ENCODE peak calls at places on chromosomes 2 and 18, in ten cellular contexts. R, C, U, Y, Q, V, H, E, O and W are unnamed samples.

GRCh38 chr2:147173186-147173575 is 671.6 kb upstream of the ACVR2A start:
- DNase-seq in R (no peak), C (no peak), U (peak), Y (no peak), Q (no peak), V (peak), H (no peak), E (no peak), O (peak), W (no peak)

GRCh38 chr2:88400398-88400797 is 52.1 kb downstream of the FOXI3 start:
- DNase-seq in R (no peak), C (no peak), U (no peak), Y (no peak), Q (no peak), V (no peak), H (no peak), E (no peak), O (no peak), W (no peak)

GRCh38 chr2:186256540-186256939 is 229.5 kb upstream of the ZC3H15 start:
- DNase-seq in R (no peak), C (no peak), U (peak), Y (no peak), Q (peak), V (no peak), H (no peak), E (no peak), O (peak), W (no peak)

GRCh38 chr2:233892793-233893192 is 24.4 kb upstream of the TRPM8 start:
- DNase-seq in R (no peak), C (no peak), U (no peak), Y (no peak), Q (no peak), V (no peak), H (no peak), E (no peak), O (no peak), W (no peak)

GRCh38 chr18:34709631-34710429 is at the start of gene DTNA:
- DNase-seq in R (no peak), C (no peak), U (peak), Y (no peak), Q (no peak), V (peak), H (no peak), E (no peak), O (peak), W (no peak)

GRCh38 chr2:221461911-221462310 is 110.2 kb downstream of the EPHA4 start:
- DNase-seq in R (no peak), C (no peak), U (no peak), Y (no peak), Q (no peak), V (peak), H (no peak), E (no peak), O (no peak), W (no peak)

GRCh38 chr2:9982248-9982647 is 30.8 kb downstream of the GRHL1 start:
- DNase-seq in R (no peak), C (no peak), U (no peak), Y (no peak), Q (no peak), V (no peak), H (no peak), E (no peak), O (peak), W (no peak)

GRCh38 chr2:203122317-203122998 is 107.8 kb downstream of the NBEAL1 start:
- DNase-seq in R (no peak), C (no peak), U (peak), Y (peak), Q (no peak), V (no peak), H (no peak), E (no peak), O (peak), W (no peak)

GRCh38 chr2:54669677-54670484 is 53.6 kb upstream of the EML6 start:
- DNase-seq in R (no peak), C (no peak), U (no peak), Y (peak), Q (no peak), V (no peak), H (no peak), E (no peak), O (peak), W (no peak)

GRCh38 chr2:69781321-69782248 is 39.7 kb downstream of the ANXA4 start:
- DNase-seq in R (no peak), C (no peak), U (no peak), Y (peak), Q (no peak), V (no peak), H (no peak), E (no peak), O (no peak), W (no peak)

GRCh38 chr2:96737251-96737650 is 2.6 kb downstream of the LMAN2L start:
- DNase-seq in R (no peak), C (no peak), U (no peak), Y (no peak), Q (no peak), V (no peak), H (no peak), E (no peak), O (no peak), W (no peak)

GRCh38 chr2:202147775-202148174 is 74.7 kb downstream of the KIAA2012 start:
- DNase-seq in R (no peak), C (no peak), U (no peak), Y (no peak), Q (no peak), V (no peak), H (no peak), E (no peak), O (peak), W (no peak)

GRCh38 chr18:79805926-79806487 is 8.3 kb downstream of the KCNG2 start:
- DNase-seq in R (no peak), C (no peak), U (no peak), Y (no peak), Q (no peak), V (no peak), H (no peak), E (no peak), O (no peak), W (no peak)

GRCh38 chr2:203811491-203812221 is 55.9 kb upstream of the CTLA4 start:
- DNase-seq in R (peak), C (peak), U (peak), Y (no peak), Q (no peak), V (peak), H (peak), E (peak), O (peak), W (no peak)

GRCh38 chr2:98254504-98255059 is 91.7 kb upstream of the CNGA3 start:
- DNase-seq in R (no peak), C (no peak), U (no peak), Y (no peak), Q (no peak), V (no peak), H (no peak), E (no peak), O (no peak), W (no peak)

GRCh38 chr2:148725569-148725968 is 81.0 kb downstream of the EPC2 start:
- DNase-seq in R (no peak), C (no peak), U (no peak), Y (no peak), Q (no peak), V (no peak), H (no peak), E (no peak), O (no peak), W (no peak)

GRCh38 chr2:47277187-47277586 is 122.1 kb upstream of the STPG4 start:
- DNase-seq in R (no peak), C (no peak), U (no peak), Y (no peak), Q (no peak), V (no peak), H (no peak), E (no peak), O (no peak), W (no peak)

GRCh38 chr18:60892441-60892840 is 440.8 kb upstream of the CDH20 start:
- DNase-seq in R (no peak), C (no peak), U (no peak), Y (no peak), Q (no peak), V (no peak), H (no peak), E (no peak), O (peak), W (no peak)

GRCh38 chr18:10453885-10454772 is at the start of gene APCDD1:
- DNase-seq in R (no peak), C (peak), U (no peak), Y (peak), Q (no peak), V (no peak), H (no peak), E (no peak), O (peak), W (peak)

GRCh38 chr18:44723366-44723765 is 42.7 kb downstream of the SETBP1 start:
- DNase-seq in R (no peak), C (no peak), U (no peak), Y (no peak), Q (no peak), V (no peak), H (no peak), E (no peak), O (no peak), W (no peak)

GRCh38 chr2:47274054-47274779 is 119.1 kb upstream of the STPG4 start:
- DNase-seq in R (no peak), C (no peak), U (no peak), Y (no peak), Q (peak), V (peak), H (no peak), E (no peak), O (peak), W (no peak)

GRCh38 chr2:120670371-120670770 is 65.3 kb upstream of the GLI2 start:
- DNase-seq in R (no peak), C (no peak), U (no peak), Y (no peak), Q (no peak), V (no peak), H (no peak), E (no peak), O (no peak), W (no peak)

GRCh38 chr18:23453657-23454011 is 547 bp downstream of the RIOK3 start:
- DNase-seq in R (no peak), C (no peak), U (peak), Y (peak), Q (no peak), V (peak), H (no peak), E (no peak), O (peak), W (peak)

GRCh38 chr2:9206991-9207640 is 504 bp downstream of the ASAP2 start:
- DNase-seq in R (no peak), C (no peak), U (peak), Y (peak), Q (no peak), V (no peak), H (no peak), E (no peak), O (peak), W (no peak)

GRCh38 chr2:127065932-127066318 is 41.0 kb downstream of the BIN1 start:
- DNase-seq in R (no peak), C (no peak), U (no peak), Y (no peak), Q (no peak), V (no peak), H (no peak), E (no peak), O (no peak), W (no peak)

GRCh38 chr2:218852911-218853667 is 6.5 kb upstream of the WNT6 start:
- DNase-seq in R (peak), C (peak), U (peak), Y (peak), Q (no peak), V (no peak), H (peak), E (peak), O (peak), W (peak)

GRCh38 chr2:115160523-115161521 is 718.4 kb downstream of the DPP10 start:
- DNase-seq in R (no peak), C (no peak), U (no peak), Y (no peak), Q (no peak), V (no peak), H (no peak), E (no peak), O (no peak), W (no peak)

GRCh38 chr2:50840346-50841124 is 191.4 kb downstream of the NRXN1 start:
- DNase-seq in R (no peak), C (no peak), U (no peak), Y (no peak), Q (peak), V (no peak), H (no peak), E (no peak), O (no peak), W (no peak)

GRCh38 chr2:27051902-27052645 is 606 bp downstream of the AGBL5 start:
- DNase-seq in R (no peak), C (no peak), U (no peak), Y (peak), Q (no peak), V (no peak), H (peak), E (no peak), O (no peak), W (no peak)

GRCh38 chr18:44687421-44687820 is 6.7 kb downstream of the SETBP1 start:
- DNase-seq in R (no peak), C (no peak), U (no peak), Y (no peak), Q (no peak), V (no peak), H (no peak), E (no peak), O (no peak), W (no peak)

GRCh38 chr2:16281451-16282330 is 341.3 kb downstream of the MYCN start:
- DNase-seq in R (no peak), C (no peak), U (peak), Y (peak), Q (no peak), V (peak), H (no peak), E (no peak), O (peak), W (peak)

GRCh38 chr2:114925296-114926255 is 483.1 kb downstream of the DPP10 start:
- DNase-seq in R (no peak), C (no peak), U (no peak), Y (no peak), Q (no peak), V (no peak), H (no peak), E (no peak), O (no peak), W (no peak)

GRCh38 chr2:18446715-18447114 is 113.7 kb downstream of the RDH14 start:
- DNase-seq in R (no peak), C (no peak), U (no peak), Y (no peak), Q (no peak), V (no peak), H (no peak), E (no peak), O (peak), W (no peak)

GRCh38 chr2:66440011-66440542 is 5.2 kb downstream of the MEIS1 start:
- DNase-seq in R (no peak), C (no peak), U (peak), Y (no peak), Q (no peak), V (no peak), H (no peak), E (no peak), O (peak), W (no peak)

GRCh38 chr2:71785550-71785951 is 332.2 kb downstream of the DYSF start:
- DNase-seq in R (no peak), C (no peak), U (no peak), Y (no peak), Q (peak), V (no peak), H (no peak), E (no peak), O (no peak), W (no peak)

GRCh38 chr2:230650585-230651137 is 62.0 kb upstream of the CAB39 start:
- DNase-seq in R (no peak), C (no peak), U (peak), Y (peak), Q (no peak), V (no peak), H (no peak), E (no peak), O (no peak), W (peak)